ENCODE peak calls at places on chromosomes 7 and 10, in four cellular contexts. One of them, this sample, is unnamed.

GRCh38 chr7:158355456-158356065 is 232.1 kb downstream of the PTPRN2 start:
- DNase-seq in skeletal muscle cell: no peak
- DNase-seq in chondrocyte: peak
- DNase-seq in kidney tubule cell: no peak
- DNase-seq in this sample: no peak

GRCh38 chr10:112695539-112695938 is 248.5 kb downstream of the VTI1A start:
- DNase-seq in skeletal muscle cell: no peak
- DNase-seq in chondrocyte: no peak
- DNase-seq in kidney tubule cell: no peak
- DNase-seq in this sample: no peak

GRCh38 chr10:51918921-51919325 is 219.5 kb upstream of the CSTF2T start:
- DNase-seq in skeletal muscle cell: no peak
- DNase-seq in chondrocyte: no peak
- DNase-seq in kidney tubule cell: no peak
- DNase-seq in this sample: no peak

GRCh38 chr10:102414749-102415148 is 3.8 kb downstream of the PSD start:
- DNase-seq in skeletal muscle cell: no peak
- DNase-seq in chondrocyte: no peak
- DNase-seq in kidney tubule cell: no peak
- DNase-seq in this sample: no peak

GRCh38 chr7:101862280-101863220 is 45.1 kb downstream of the CUX1 start:
- DNase-seq in skeletal muscle cell: peak
- DNase-seq in chondrocyte: no peak
- DNase-seq in kidney tubule cell: no peak
- DNase-seq in this sample: no peak

GRCh38 chr10:29687411-29688160 is 52.8 kb upstream of the SVIL start:
- DNase-seq in skeletal muscle cell: no peak
- DNase-seq in chondrocyte: no peak
- DNase-seq in kidney tubule cell: no peak
- DNase-seq in this sample: no peak

GRCh38 chr7:138865843-138866242 is 67.8 kb upstream of the ATP6V0A4 start:
- DNase-seq in skeletal muscle cell: no peak
- DNase-seq in chondrocyte: no peak
- DNase-seq in kidney tubule cell: no peak
- DNase-seq in this sample: no peak

GRCh38 chr7:2270495-2270894 is 28.5 kb downstream of the NUDT1 start:
- DNase-seq in skeletal muscle cell: no peak
- DNase-seq in chondrocyte: no peak
- DNase-seq in kidney tubule cell: no peak
- DNase-seq in this sample: no peak

GRCh38 chr10:69496352-69497234 is 45.3 kb downstream of the TSPAN15 start:
- DNase-seq in skeletal muscle cell: no peak
- DNase-seq in chondrocyte: no peak
- DNase-seq in kidney tubule cell: no peak
- DNase-seq in this sample: no peak

GRCh38 chr10:32241946-32242345 is 105.0 kb downstream of the EPC1 start:
- DNase-seq in skeletal muscle cell: no peak
- DNase-seq in chondrocyte: no peak
- DNase-seq in kidney tubule cell: no peak
- DNase-seq in this sample: no peak

GRCh38 chr10:118950190-118950658 is 79.3 kb upstream of the NANOS1 start:
- DNase-seq in skeletal muscle cell: no peak
- DNase-seq in chondrocyte: no peak
- DNase-seq in kidney tubule cell: peak
- DNase-seq in this sample: no peak

GRCh38 chr10:31087855-31088254 is 56.2 kb upstream of the ZNF438 start:
- DNase-seq in skeletal muscle cell: no peak
- DNase-seq in chondrocyte: no peak
- DNase-seq in kidney tubule cell: no peak
- DNase-seq in this sample: no peak

GRCh38 chr10:12902135-12902572 is 99.4 kb downstream of the CCDC3 start:
- DNase-seq in skeletal muscle cell: no peak
- DNase-seq in chondrocyte: no peak
- DNase-seq in kidney tubule cell: peak
- DNase-seq in this sample: peak

GRCh38 chr10:3503299-3503698 is 281.7 kb downstream of the KLF6 start:
- DNase-seq in skeletal muscle cell: no peak
- DNase-seq in chondrocyte: no peak
- DNase-seq in kidney tubule cell: no peak
- DNase-seq in this sample: no peak